ENCODE peak calls at places on chromosomes 6 and 20, in six cellular contexts. I, X, D, A, R and B are unnamed samples.
A peak's percentile ranks its signal among the peaks of the same experiment; 100 is the strongest.

GRCh38 chr20:59993736-59994484 is 35.7 kb downstream of the CDH26 start:
- DNase-seq in D (no peak), R (no peak), I (no peak), A (no peak), X (no peak), B (peak; percentile 84)

GRCh38 chr20:24781061-24781980 is 167.7 kb upstream of the CST7 start:
- DNase-seq in A (peak; percentile 54), I (no peak), R (no peak), X (no peak), D (peak; percentile 71), B (peak; percentile 68)

GRCh38 chr6:95249176-95249575 is 328.2 kb upstream of the MANEA start:
- DNase-seq in A (no peak), R (no peak), X (no peak), I (no peak), D (no peak), B (no peak)

GRCh38 chr6:116467514-116467913 is 6.3 kb downstream of the CALHM6 start:
- DNase-seq in R (no peak), A (no peak), D (no peak), X (no peak), I (no peak), B (no peak)

GRCh38 chr6:128114164-128114563 is 213.3 kb upstream of the THEMIS start:
- DNase-seq in D (no peak), R (no peak), X (no peak), I (no peak), A (no peak), B (no peak)

GRCh38 chr20:21707999-21708737 is 2.7 kb downstream of the PAX1 start:
- DNase-seq in A (no peak), X (no peak), I (no peak), D (no peak), R (no peak), B (no peak)

GRCh38 chr6:30219244-30219643 is 6.0 kb upstream of the TRIM26 start:
- DNase-seq in R (peak; percentile 48), I (peak; percentile 64), A (no peak), X (no peak), D (peak; percentile 72), B (peak; percentile 80)

GRCh38 chr6:109345986-109346385 is 36.3 kb downstream of the CD164 start:
- DNase-seq in I (no peak), D (no peak), A (no peak), R (no peak), X (no peak), B (no peak)

GRCh38 chr6:45548657-45549515 is 171.2 kb upstream of the SUPT3H start:
- DNase-seq in R (no peak), A (no peak), D (no peak), X (no peak), I (peak; percentile 52), B (no peak)

GRCh38 chr6:164396071-164397047 is 913.0 kb downstream of the C6orf118 start:
- DNase-seq in D (no peak), R (no peak), I (no peak), A (no peak), X (no peak), B (no peak)

GRCh38 chr6:107340881-107341280 is 118.5 kb downstream of the PDSS2 start:
- DNase-seq in D (no peak), R (no peak), I (no peak), A (no peak), X (no peak), B (no peak)

GRCh38 chr6:50187212-50188055 is 137.7 kb upstream of the DEFB112 start:
- DNase-seq in R (no peak), D (no peak), A (no peak), I (no peak), X (no peak), B (no peak)

GRCh38 chr6:109420751-109421150 is 19.7 kb downstream of the PPIL6 start:
- DNase-seq in D (no peak), R (no peak), A (no peak), I (no peak), X (no peak), B (no peak)

GRCh38 chr6:41503841-41504525 is 42.2 kb upstream of the FOXP4 start:
- DNase-seq in A (no peak), I (no peak), D (peak; percentile 82), X (peak; percentile 25), R (no peak), B (peak; percentile 79)

GRCh38 chr6:159056941-159057340 is 12.2 kb upstream of the TAGAP start:
- DNase-seq in X (no peak), D (no peak), I (no peak), A (no peak), R (no peak), B (no peak)

GRCh38 chr6:162728177-162728571 is 400 bp downstream of the PACRG start:
- DNase-seq in D (no peak), A (no peak), X (no peak), I (no peak), R (no peak), B (no peak)

GRCh38 chr6:8279094-8279805 is 156.1 kb downstream of the SLC35B3 start:
- DNase-seq in I (no peak), D (peak; percentile 76), X (no peak), A (no peak), R (no peak), B (no peak)

GRCh38 chr6:57316581-57317059 is 810 bp upstream of the PRIM2 start:
- DNase-seq in A (peak; percentile 84), I (peak; percentile 87), X (peak; percentile 78), D (peak; percentile 69), R (peak; percentile 92), B (peak; percentile 93)

GRCh38 chr6:156942266-156942665 is 165.1 kb downstream of the ARID1B start:
- DNase-seq in D (no peak), X (no peak), A (no peak), I (no peak), R (no peak), B (peak; percentile 70)

GRCh38 chr6:33443025-33443424 is 11.4 kb upstream of the ZBTB9 start:
- DNase-seq in I (no peak), A (no peak), X (no peak), D (peak; percentile 17), R (no peak), B (no peak)

GRCh38 chr6:137315081-137315480 is 95.9 kb upstream of the IFNGR1 start:
- DNase-seq in I (no peak), X (no peak), A (no peak), D (no peak), R (no peak), B (no peak)

GRCh38 chr20:32649697-32650471 is 23.9 kb downstream of the C20orf203 start:
- DNase-seq in R (no peak), A (no peak), D (no peak), I (no peak), X (no peak), B (peak; percentile 52)

GRCh38 chr6:152605342-152605741 is 31.8 kb downstream of the SYNE1 start:
- DNase-seq in R (no peak), X (no peak), A (no peak), D (no peak), I (no peak), B (no peak)

GRCh38 chr6:30357678-30358339 is 12.9 kb downstream of the RPP21 start:
- DNase-seq in D (peak; percentile 76), R (peak; percentile 30), A (no peak), I (peak; percentile 44), X (peak; percentile 27), B (peak; percentile 90)

GRCh38 chr6:152534541-152534940 is 102.6 kb downstream of the SYNE1 start:
- DNase-seq in X (no peak), R (no peak), A (no peak), I (no peak), D (no peak), B (no peak)

GRCh38 chr20:41234546-41234945 is 83.0 kb downstream of the ZHX3 start:
- DNase-seq in D (no peak), R (no peak), X (peak; percentile 34), A (no peak), I (no peak), B (peak; percentile 47)

DNA sequence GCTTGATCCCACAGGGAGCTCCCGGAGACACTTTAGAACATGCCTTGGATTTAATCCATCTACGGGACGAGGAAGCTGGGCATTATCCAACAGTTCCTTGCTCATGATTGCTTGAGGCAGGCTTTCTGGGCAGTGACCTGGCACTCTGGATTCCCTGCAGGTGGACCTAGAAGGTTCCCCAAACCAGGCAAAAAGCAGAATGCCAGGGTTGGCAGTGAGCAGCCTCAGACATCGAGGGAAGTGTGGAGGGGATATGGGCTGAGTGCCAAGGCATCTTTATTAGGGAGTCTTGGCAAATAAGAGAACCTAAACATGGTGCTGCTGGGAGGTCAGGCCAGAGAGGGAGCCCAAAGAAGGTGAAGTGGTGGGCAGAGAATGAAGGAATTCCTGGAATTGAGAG is 158.5 kb downstream of the CD83 start:
- DNase-seq in X (no peak), R (no peak), A (no peak), I (no peak), D (no peak), B (peak; percentile 57)
- H3K27ac ChIP-seq in X (no peak overlapping the region), R (no peak overlapping the region), A (peak overlapping the region; percentile 42), I (peak overlapping the region; percentile 42), D (no peak overlapping the region), B (no peak overlapping the region)

DNA sequence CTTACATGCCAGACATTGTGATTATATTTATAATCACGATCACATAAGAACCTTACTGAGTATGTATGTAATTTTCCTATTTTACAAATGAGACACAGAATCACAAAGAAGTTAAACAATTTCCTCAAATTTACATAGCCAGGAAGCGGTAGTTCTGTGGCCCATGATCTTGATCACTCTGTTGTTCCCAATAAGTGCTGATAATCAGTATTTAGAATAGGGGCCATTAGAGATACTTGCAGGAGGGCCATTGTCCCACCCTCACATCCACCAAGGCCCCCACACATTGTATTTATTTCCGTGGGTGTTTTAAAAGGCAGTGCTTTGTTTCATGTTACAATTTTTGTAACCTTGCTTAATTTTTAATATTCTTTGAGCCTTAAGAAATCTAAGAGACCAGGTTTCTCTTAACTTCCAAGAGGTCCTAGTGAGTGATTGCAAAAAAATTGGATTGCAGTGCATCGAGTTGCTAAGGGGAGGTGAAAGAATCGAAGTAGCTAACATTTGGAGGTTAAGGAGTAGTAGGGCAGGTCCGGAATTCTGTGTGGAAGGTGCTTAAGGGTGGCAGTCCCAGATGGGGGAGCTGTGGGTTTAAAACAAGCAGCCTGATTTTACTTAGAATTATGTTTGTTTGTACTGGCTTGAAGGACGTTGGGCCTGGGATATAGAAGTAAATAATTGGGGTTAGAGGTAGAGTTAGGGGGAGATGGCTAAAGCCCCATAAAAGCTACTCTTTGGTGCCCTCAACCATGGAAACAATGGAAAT is 339.4 kb downstream of the CDKAL1 start:
- DNase-seq in X (no peak), R (no peak), A (no peak), D (no peak), I (no peak), B (peak; percentile 68)
- TF ChIP-seq CTCF in X (no peak), R (peak; percentile 47), A (no peak), D (peak; percentile 20), I (no peak), B (peak; percentile 61)

DNA sequence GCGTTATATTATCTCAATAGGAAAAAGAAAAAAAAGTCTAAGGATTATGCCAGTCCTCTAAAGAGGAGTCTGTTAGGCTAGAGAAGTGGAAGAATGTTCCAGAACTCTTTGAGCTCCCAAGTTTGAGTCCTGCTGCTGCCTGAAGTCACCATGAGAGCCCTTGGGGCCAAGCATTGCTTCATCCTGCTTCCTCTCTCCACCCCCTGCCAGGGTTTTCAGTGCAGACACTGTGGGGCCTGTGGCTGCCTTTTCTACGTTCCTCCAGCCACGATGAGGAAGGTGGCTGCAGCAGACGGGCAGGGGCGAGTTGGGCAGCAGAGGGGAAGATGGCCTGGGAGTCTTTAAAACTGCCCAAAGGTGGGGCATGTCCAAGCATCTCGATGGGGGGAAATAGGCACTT is 214.4 kb upstream of the KCNG1 start:
- DNase-seq in R (no peak), D (no peak), X (peak; percentile 42), I (no peak), A (no peak), B (no peak)
- H3K4me3 ChIP-seq in R (no peak overlapping the region), D (no peak overlapping the region), X (no peak overlapping the region), I (no peak overlapping the region), A (no peak overlapping the region), B (no peak overlapping the region)

GRCh38 chr20:44969320-44969879 is 3.1 kb downstream of the STK4 start:
- DNase-seq in R (no peak), I (no peak), X (no peak), D (peak; percentile 9), A (no peak), B (no peak)
- H3K27ac ChIP-seq in R (no peak overlapping the region), I (peak overlapping the region; percentile 90), X (no peak overlapping the region), D (peak overlapping the region; percentile 5), A (no peak overlapping the region), B (no peak overlapping the region)